ENCODE peak calls at places on chromosomes 13 and 19, in four cellular contexts. One of them, this sample, is unnamed.

GRCh38 chr19:7833225-7834156 is 3.5 kb downstream of the EVI5L start:
- DNase-seq in upper lobe of left lung: peak; percentile 92
- DNase-seq in HCT116: peak; percentile 93
- DNase-seq in breast epithelium: no peak
- DNase-seq in this sample: no peak

GRCh38 chr19:42376177-42376555 is 13.9 kb downstream of the CNFN start:
- DNase-seq in upper lobe of left lung: no peak
- DNase-seq in HCT116: no peak
- DNase-seq in breast epithelium: no peak
- DNase-seq in this sample: no peak

GRCh38 chr13:40251343-40252032 is 415.0 kb downstream of the FOXO1 start:
- DNase-seq in upper lobe of left lung: no peak
- DNase-seq in HCT116: no peak
- DNase-seq in breast epithelium: no peak
- DNase-seq in this sample: no peak

GRCh38 chr13:49517461-49517860 is 21.7 kb downstream of the PHF11 start:
- DNase-seq in upper lobe of left lung: no peak
- DNase-seq in HCT116: no peak
- DNase-seq in breast epithelium: no peak
- DNase-seq in this sample: no peak

GRCh38 chr19:2167896-2168618 is 4.3 kb downstream of the DOT1L start:
- DNase-seq in upper lobe of left lung: peak; percentile 92
- DNase-seq in HCT116: no peak
- DNase-seq in breast epithelium: no peak
- DNase-seq in this sample: no peak

GRCh38 chr13:53285896-53286430 is 257.4 kb downstream of the OLFM4 start:
- DNase-seq in upper lobe of left lung: no peak
- DNase-seq in HCT116: no peak
- DNase-seq in breast epithelium: no peak
- DNase-seq in this sample: no peak

GRCh38 chr19:2477732-2478191 is 1.8 kb downstream of the GADD45B start:
- DNase-seq in upper lobe of left lung: peak; percentile 60
- DNase-seq in HCT116: no peak
- DNase-seq in breast epithelium: no peak
- DNase-seq in this sample: no peak

GRCh38 chr13:110262494-110262893 is 44.5 kb downstream of the COL4A1 start:
- DNase-seq in upper lobe of left lung: no peak
- DNase-seq in HCT116: no peak
- DNase-seq in breast epithelium: no peak
- DNase-seq in this sample: no peak

GRCh38 chr19:47253467-47253881 is 2.9 kb upstream of the CCDC9 start:
- DNase-seq in upper lobe of left lung: no peak
- DNase-seq in HCT116: no peak
- DNase-seq in breast epithelium: no peak
- DNase-seq in this sample: no peak

GRCh38 chr19:35143231-35143715 is at the start of gene FXYD7:
- DNase-seq in upper lobe of left lung: no peak
- DNase-seq in HCT116: no peak
- DNase-seq in breast epithelium: no peak
- DNase-seq in this sample: no peak

GRCh38 chr13:74708629-74709028 is 574.4 kb upstream of the KLF12 start:
- DNase-seq in upper lobe of left lung: no peak
- DNase-seq in HCT116: no peak
- DNase-seq in breast epithelium: no peak
- DNase-seq in this sample: no peak

GRCh38 chr13:100491164-100491847 is 97.3 kb downstream of the GGACT start:
- DNase-seq in upper lobe of left lung: peak; percentile 30
- DNase-seq in HCT116: no peak
- DNase-seq in breast epithelium: no peak
- DNase-seq in this sample: no peak

GRCh38 chr19:737591-738093 is 13.3 kb upstream of the MISP start:
- DNase-seq in upper lobe of left lung: no peak
- DNase-seq in HCT116: no peak
- DNase-seq in breast epithelium: no peak
- DNase-seq in this sample: no peak

GRCh38 chr13:24110011-24110410 is 50.5 kb upstream of the SPATA13 start:
- DNase-seq in upper lobe of left lung: no peak
- DNase-seq in HCT116: no peak
- DNase-seq in breast epithelium: peak; percentile 50
- DNase-seq in this sample: no peak

GRCh38 chr13:23673354-23673753 is 103.1 kb downstream of the TNFRSF19 start:
- DNase-seq in upper lobe of left lung: no peak
- DNase-seq in HCT116: no peak
- DNase-seq in breast epithelium: no peak
- DNase-seq in this sample: no peak

GRCh38 chr19:1690570-1691307 is 38.3 kb upstream of the TCF3 start:
- DNase-seq in upper lobe of left lung: no peak
- DNase-seq in HCT116: no peak
- DNase-seq in breast epithelium: no peak
- DNase-seq in this sample: no peak

GRCh38 chr13:29763426-29764180 is 86.8 kb downstream of the UBL3 start:
- DNase-seq in upper lobe of left lung: no peak
- DNase-seq in HCT116: no peak
- DNase-seq in breast epithelium: no peak
- DNase-seq in this sample: no peak

GRCh38 chr19:11092181-11092538 is 2.9 kb downstream of the LDLR start:
- DNase-seq in upper lobe of left lung: no peak
- DNase-seq in HCT116: peak; percentile 56
- DNase-seq in breast epithelium: no peak
- DNase-seq in this sample: no peak

GRCh38 chr19:52343548-52343947 is 7.5 kb downstream of the ZNF610 start:
- DNase-seq in upper lobe of left lung: peak; percentile 30
- DNase-seq in HCT116: peak; percentile 23
- DNase-seq in breast epithelium: no peak
- DNase-seq in this sample: no peak

GRCh38 chr19:49672131-49672919 is 4.7 kb upstream of the PRMT1 start:
- DNase-seq in upper lobe of left lung: peak; percentile 78
- DNase-seq in HCT116: peak; percentile 71
- DNase-seq in breast epithelium: no peak
- DNase-seq in this sample: no peak

GRCh38 chr13:31786011-31786410 is 46.7 kb downstream of the RXFP2 start:
- DNase-seq in upper lobe of left lung: no peak
- DNase-seq in HCT116: no peak
- DNase-seq in breast epithelium: no peak
- DNase-seq in this sample: no peak

GRCh38 chr13:34951528-34951927 is 9.5 kb downstream of the NBEA start:
- DNase-seq in upper lobe of left lung: no peak
- DNase-seq in HCT116: no peak
- DNase-seq in breast epithelium: no peak
- DNase-seq in this sample: no peak

GRCh38 chr19:40717325-40717879 is 490 bp downstream of the ITPKC start:
- DNase-seq in upper lobe of left lung: peak; percentile 44
- DNase-seq in HCT116: no peak
- DNase-seq in breast epithelium: peak; percentile 49
- DNase-seq in this sample: no peak

GRCh38 chr13:37960427-37960826 is 90.9 kb upstream of the TRPC4 start:
- DNase-seq in upper lobe of left lung: no peak
- DNase-seq in HCT116: no peak
- DNase-seq in breast epithelium: no peak
- DNase-seq in this sample: no peak

GRCh38 chr13:33260168-33261098 is 25.1 kb downstream of the STARD13 start:
- DNase-seq in upper lobe of left lung: peak; percentile 43
- DNase-seq in HCT116: peak; percentile 8
- DNase-seq in breast epithelium: no peak
- DNase-seq in this sample: no peak

GRCh38 chr13:20461481-20461859 is 64.2 kb downstream of the CRYL1 start:
- DNase-seq in upper lobe of left lung: no peak
- DNase-seq in HCT116: no peak
- DNase-seq in breast epithelium: no peak
- DNase-seq in this sample: no peak

GRCh38 chr13:106407338-106407737 is 128.1 kb downstream of the EFNB2 start:
- DNase-seq in upper lobe of left lung: no peak
- DNase-seq in HCT116: no peak
- DNase-seq in breast epithelium: no peak
- DNase-seq in this sample: no peak

GRCh38 chr19:45186509-45187334 is 8.1 kb downstream of the BLOC1S3 start:
- DNase-seq in upper lobe of left lung: no peak
- DNase-seq in HCT116: no peak
- DNase-seq in breast epithelium: no peak
- DNase-seq in this sample: no peak

GRCh38 chr19:6761053-6761676 is 6.1 kb downstream of the SH2D3A start:
- DNase-seq in upper lobe of left lung: no peak
- DNase-seq in HCT116: no peak
- DNase-seq in breast epithelium: no peak
- DNase-seq in this sample: no peak

GRCh38 chr19:53772943-53773342 is 51.2 kb downstream of the NLRP12 start:
- DNase-seq in upper lobe of left lung: peak; percentile 41
- DNase-seq in HCT116: peak; percentile 61
- DNase-seq in breast epithelium: peak; percentile 21
- DNase-seq in this sample: peak; percentile 8

GRCh38 chr19:45016388-45017314 is 15.4 kb downstream of the RELB start:
- DNase-seq in upper lobe of left lung: peak; percentile 36
- DNase-seq in HCT116: peak; percentile 42
- DNase-seq in breast epithelium: peak; percentile 66
- DNase-seq in this sample: no peak

GRCh38 chr19:3163230-3163886 is 15.2 kb upstream of the S1PR4 start:
- DNase-seq in upper lobe of left lung: peak; percentile 82
- DNase-seq in HCT116: no peak
- DNase-seq in breast epithelium: no peak
- DNase-seq in this sample: no peak

GRCh38 chr13:97913206-97913605 is 40.3 kb upstream of the IPO5 start:
- DNase-seq in upper lobe of left lung: no peak
- DNase-seq in HCT116: no peak
- DNase-seq in breast epithelium: no peak
- DNase-seq in this sample: no peak

GRCh38 chr13:113817860-113818691 is 45.8 kb downstream of the GAS6 start:
- DNase-seq in upper lobe of left lung: no peak
- DNase-seq in HCT116: no peak
- DNase-seq in breast epithelium: no peak
- DNase-seq in this sample: no peak

GRCh38 chr19:29292562-29292961 is 79.6 kb upstream of the UQCRFS1 start:
- DNase-seq in upper lobe of left lung: no peak
- DNase-seq in HCT116: no peak
- DNase-seq in breast epithelium: no peak
- DNase-seq in this sample: no peak

GRCh38 chr19:29292146-29292545 is 79.2 kb upstream of the UQCRFS1 start:
- DNase-seq in upper lobe of left lung: no peak
- DNase-seq in HCT116: no peak
- DNase-seq in breast epithelium: no peak
- DNase-seq in this sample: no peak

GRCh38 chr19:29293736-29294342 is 80.9 kb upstream of the UQCRFS1 start:
- DNase-seq in upper lobe of left lung: peak; percentile 12
- DNase-seq in HCT116: no peak
- DNase-seq in breast epithelium: no peak
- DNase-seq in this sample: no peak

GRCh38 chr19:29293292-29293691 is 80.3 kb upstream of the UQCRFS1 start:
- DNase-seq in upper lobe of left lung: peak; percentile 6
- DNase-seq in HCT116: no peak
- DNase-seq in breast epithelium: no peak
- DNase-seq in this sample: no peak

GRCh38 chr19:29294343-29294811 is 81.4 kb upstream of the UQCRFS1 start:
- DNase-seq in upper lobe of left lung: no peak
- DNase-seq in HCT116: no peak
- DNase-seq in breast epithelium: no peak
- DNase-seq in this sample: no peak
- H3K36me3 ChIP-seq in upper lobe of left lung: no peaks in the 10 kb centered on the region
- H3K36me3 ChIP-seq in HCT116: no peaks in the 10 kb centered on the region
- H3K36me3 ChIP-seq in breast epithelium: no peaks in the 10 kb centered on the region
- H3K36me3 ChIP-seq in this sample: no peaks in the 10 kb centered on the region

DNA sequence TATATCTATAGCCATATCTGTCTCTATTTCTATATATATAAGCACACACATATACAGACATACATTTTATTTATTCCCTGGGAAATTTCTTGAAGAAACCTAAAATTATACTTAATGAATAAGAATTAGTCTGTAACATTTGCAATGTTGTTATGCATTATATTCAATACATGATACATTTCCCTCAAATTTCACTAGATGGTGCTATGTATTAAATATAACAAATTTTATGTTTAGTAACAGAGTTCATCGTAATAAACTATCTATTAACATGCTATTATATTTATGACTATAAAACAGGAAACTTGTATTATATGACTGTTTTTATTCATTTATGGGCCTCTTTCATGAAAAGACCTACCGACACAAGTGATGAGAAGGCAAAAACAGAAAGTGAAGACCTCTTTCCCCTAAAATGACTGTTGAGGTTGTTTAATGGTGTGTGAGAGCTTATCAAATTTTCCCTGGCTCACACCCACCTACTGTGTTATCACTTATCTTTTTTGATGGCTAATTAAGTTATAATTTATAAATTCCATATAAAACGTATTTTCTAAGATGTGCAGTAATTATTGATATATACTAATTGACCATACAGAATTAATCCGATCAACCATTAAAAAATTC is 881.9 kb downstream of the SLITRK6 start:
- DNase-seq in upper lobe of left lung: no peak
- DNase-seq in HCT116: no peak
- DNase-seq in breast epithelium: no peak
- DNase-seq in this sample: no peak
- TF ChIP-seq POLR2AphosphoS5 in upper lobe of left lung: no peak
- TF ChIP-seq POLR2AphosphoS5 in HCT116: no peak
- TF ChIP-seq POLR2AphosphoS5 in breast epithelium: no peak
- TF ChIP-seq POLR2AphosphoS5 in this sample: no peak

DNA sequence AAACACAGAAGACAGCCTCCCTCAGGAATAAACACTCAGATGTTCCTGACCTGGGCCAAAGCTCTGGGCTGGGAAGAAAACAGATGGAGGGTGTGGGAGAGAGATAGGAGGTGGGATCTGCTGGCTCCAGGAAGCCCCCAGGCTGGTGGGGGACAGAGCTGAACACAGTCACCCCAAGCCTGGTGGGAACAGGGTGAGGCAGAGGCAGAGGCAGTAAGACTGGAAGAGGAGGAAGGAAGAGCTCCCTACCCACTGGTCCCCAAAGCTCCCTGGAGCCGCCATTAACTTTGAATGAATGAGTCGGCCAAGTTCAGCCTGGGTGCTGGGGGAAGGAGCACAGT is 822 bp upstream of the KCNN1 start:
- DNase-seq in upper lobe of left lung: no peak
- DNase-seq in HCT116: no peak
- DNase-seq in breast epithelium: no peak
- DNase-seq in this sample: no peak
- H3K4me3 ChIP-seq in upper lobe of left lung: no peak overlapping the region
- H3K4me3 ChIP-seq in HCT116: no peak overlapping the region
- H3K4me3 ChIP-seq in breast epithelium: no peak overlapping the region
- H3K4me3 ChIP-seq in this sample: peak overlapping the region; percentile 71

GRCh38 chr19:17197666-17198065 is 17.5 kb upstream of the USE1 start:
- DNase-seq in upper lobe of left lung: no peak
- DNase-seq in HCT116: no peak
- DNase-seq in breast epithelium: no peak
- DNase-seq in this sample: no peak
- H3K36me3 ChIP-seq in upper lobe of left lung: peaks cover 76% of the 10 kb centered on the region
- H3K36me3 ChIP-seq in HCT116: peaks cover 18% of the 10 kb centered on the region
- H3K36me3 ChIP-seq in breast epithelium: peaks cover 14% of the 10 kb centered on the region
- H3K36me3 ChIP-seq in this sample: peaks cover 10% of the 10 kb centered on the region